ENCODE peak calls at places on chromosomes 3 and 15, in nine cellular contexts. F is transverse colon, Y is stomach, X is sigmoid colon, B is upper lobe of left lung, U is A549, E is HepG2, G is suprapubic skin, A is SK-N-SH. J is an unnamed sample.

GRCh38 chr3:71150293-71150954 is 433.1 kb downstream of the FOXP1 start:
- DNase-seq in E (no peak), A (no peak), G (no peak), Y (no peak), F (no peak), U (no peak), B (no peak), X (no peak), J (no peak)

GRCh38 chr3:18237251-18238005 is 187.7 kb downstream of the SATB1 start:
- DNase-seq in E (no peak), G (no peak), U (no peak), Y (no peak), X (no peak), A (no peak), B (no peak), F (no peak), J (no peak)

GRCh38 chr15:73240864-73241499 is 127.8 kb downstream of the HCN4 start:
- DNase-seq in B (no peak), F (peak; percentile 73), G (no peak), X (no peak), A (peak; percentile 47), Y (peak; percentile 77), E (peak; percentile 59), U (peak; percentile 78), J (peak; percentile 56)

GRCh38 chr3:193720169-193720568 is 127.2 kb downstream of the OPA1 start:
- DNase-seq in U (no peak), A (no peak), E (no peak), B (no peak), F (no peak), G (no peak), X (no peak), Y (no peak), J (no peak)

GRCh38 chr3:176964656-176965055 is 232.6 kb downstream of the TBL1XR1 start:
- DNase-seq in G (no peak), E (no peak), Y (no peak), A (no peak), U (no peak), F (no peak), B (no peak), X (no peak), J (no peak)

GRCh38 chr3:114622001-114622400 is 328.2 kb downstream of the TIGIT start:
- DNase-seq in E (no peak), Y (no peak), A (no peak), F (no peak), X (no peak), U (no peak), B (no peak), G (no peak), J (no peak)

GRCh38 chr15:96838088-96838487 is 507.6 kb downstream of the NR2F2 start:
- DNase-seq in A (no peak), X (no peak), F (no peak), G (no peak), U (no peak), E (no peak), Y (no peak), B (no peak), J (no peak)

GRCh38 chr3:171461087-171461917 is 1.1 kb upstream of the TNIK start:
- DNase-seq in X (no peak), F (peak; percentile 60), E (no peak), B (no peak), U (peak; percentile 18), A (no peak), G (no peak), Y (no peak), J (no peak)

GRCh38 chr3:49461443-49462171 is 8.5 kb upstream of the DAG1 start:
- DNase-seq in B (no peak), G (no peak), F (no peak), E (no peak), A (no peak), Y (no peak), X (no peak), U (no peak), J (no peak)

GRCh38 chr3:159486580-159486979 is 502.1 kb upstream of the IL12A start:
- DNase-seq in B (no peak), A (no peak), F (no peak), Y (no peak), U (peak; percentile 2), E (peak; percentile 2), G (no peak), X (no peak), J (no peak)

GRCh38 chr15:71781179-71781964 is 29.0 kb upstream of the NR2E3 start:
- DNase-seq in G (no peak), F (no peak), E (no peak), A (no peak), Y (no peak), B (no peak), X (no peak), U (no peak), J (no peak)

GRCh38 chr3:13186416-13186815 is 113.2 kb upstream of the IQSEC1 start:
- DNase-seq in X (no peak), F (no peak), E (no peak), B (no peak), A (no peak), Y (no peak), U (no peak), G (no peak), J (no peak)

GRCh38 chr15:92747047-92747446 is 91.5 kb upstream of the FAM174B start:
- DNase-seq in X (no peak), B (no peak), E (no peak), F (no peak), G (no peak), Y (no peak), A (no peak), U (no peak), J (no peak)

GRCh38 chr3:19898725-19899124 is 35.3 kb downstream of the EFHB start:
- DNase-seq in G (no peak), A (no peak), Y (no peak), U (no peak), B (no peak), E (peak; percentile 73), X (no peak), F (no peak), J (no peak)

GRCh38 chr15:27249046-27249722 is 278.2 kb downstream of the GABRG3 start:
- DNase-seq in X (no peak), G (no peak), U (no peak), B (no peak), Y (no peak), A (peak; percentile 64), E (no peak), F (no peak), J (no peak)
- H3K9me3 ChIP-seq in X (no peaks in the 10 kb centered on the region), G (no peaks in the 10 kb centered on the region), U (no peaks in the 10 kb centered on the region), B (no peaks in the 10 kb centered on the region), Y (peaks cover 15% of the 10 kb centered on the region), A (no peaks in the 10 kb centered on the region), E (no peaks in the 10 kb centered on the region), F (no peaks in the 10 kb centered on the region), J (no peaks in the 10 kb centered on the region)

DNA sequence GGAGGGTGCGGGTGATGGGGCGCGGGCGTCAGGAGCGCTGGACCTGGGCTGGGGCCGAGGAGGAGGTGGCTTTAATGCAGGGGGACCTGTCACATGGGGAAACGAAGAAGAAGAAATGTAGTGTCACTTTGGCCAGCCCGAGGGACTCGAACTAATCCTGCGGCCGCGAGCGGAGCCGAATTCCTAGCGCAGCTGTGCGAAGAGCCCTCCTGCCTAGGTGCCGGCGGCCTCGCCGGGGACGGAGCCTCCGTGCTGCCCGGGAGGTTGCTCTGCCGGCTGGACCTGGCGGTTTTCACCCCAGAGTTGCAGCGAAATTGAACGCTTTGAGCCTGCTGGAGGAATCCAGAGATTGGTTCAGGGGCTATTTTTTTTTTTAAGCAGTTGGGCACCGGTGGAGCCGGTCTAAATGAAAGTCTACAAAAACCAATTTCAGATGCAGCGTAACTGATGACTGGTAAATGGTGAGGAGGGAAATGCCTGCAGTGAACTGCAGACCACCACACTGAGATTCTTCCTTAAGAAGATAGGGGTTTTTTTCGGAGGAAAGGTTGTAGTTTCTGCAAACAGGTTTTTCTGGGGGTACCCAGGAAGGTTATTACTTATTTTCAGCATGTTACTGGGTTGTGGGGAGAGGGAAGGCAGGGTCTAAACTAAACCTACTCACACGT is 674 bp downstream of the TMEM108 start:
- DNase-seq in E (no peak), U (no peak), Y (peak; percentile 29), A (peak; percentile 62), X (peak; percentile 57), G (no peak), F (no peak), B (peak; percentile 86), J (no peak)
- H3K4me3 ChIP-seq in E (no peak overlapping the region), U (peak overlapping the region; percentile 53), Y (peak overlapping the region; percentile 58), A (peak overlapping the region; percentile 82), X (peak overlapping the region; percentile 66), G (peak overlapping the region; percentile 56), F (peak overlapping the region; percentile 41), B (peak overlapping the region; percentile 85), J (peak overlapping the region; percentile 52)

GRCh38 chr15:74833376-74834107 is 7.1 kb downstream of the CPLX3 start:
- DNase-seq in U (no peak), A (no peak), X (no peak), F (no peak), G (no peak), B (no peak), Y (no peak), E (no peak), J (no peak)

GRCh38 chr15:74836846-74837245 is 6.1 kb downstream of the ULK3 start:
- DNase-seq in G (no peak), X (no peak), U (no peak), F (no peak), B (no peak), Y (no peak), E (no peak), A (no peak), J (no peak)

GRCh38 chr15:74837482-74837881 is 5.5 kb downstream of the ULK3 start:
- DNase-seq in U (no peak), A (no peak), E (no peak), X (no peak), G (no peak), B (no peak), F (no peak), Y (no peak), J (no peak)

GRCh38 chr15:74832826-74833225 is 6.4 kb downstream of the CPLX3 start:
- DNase-seq in A (no peak), B (no peak), X (no peak), U (no peak), E (no peak), Y (no peak), G (no peak), F (no peak), J (no peak)

GRCh38 chr15:74835312-74835823 is 7.6 kb downstream of the ULK3 start:
- DNase-seq in E (peak; percentile 70), B (no peak), X (no peak), F (peak; percentile 75), A (peak; percentile 87), U (peak; percentile 96), G (no peak), Y (peak; percentile 78), J (peak; percentile 65)
- TF ChIP-seq EP300 in E (no peak), B (no peak), X (no peak), F (no peak), A (no peak), U (no peak), G (no peak), Y (no peak), J (no peak)

DNA sequence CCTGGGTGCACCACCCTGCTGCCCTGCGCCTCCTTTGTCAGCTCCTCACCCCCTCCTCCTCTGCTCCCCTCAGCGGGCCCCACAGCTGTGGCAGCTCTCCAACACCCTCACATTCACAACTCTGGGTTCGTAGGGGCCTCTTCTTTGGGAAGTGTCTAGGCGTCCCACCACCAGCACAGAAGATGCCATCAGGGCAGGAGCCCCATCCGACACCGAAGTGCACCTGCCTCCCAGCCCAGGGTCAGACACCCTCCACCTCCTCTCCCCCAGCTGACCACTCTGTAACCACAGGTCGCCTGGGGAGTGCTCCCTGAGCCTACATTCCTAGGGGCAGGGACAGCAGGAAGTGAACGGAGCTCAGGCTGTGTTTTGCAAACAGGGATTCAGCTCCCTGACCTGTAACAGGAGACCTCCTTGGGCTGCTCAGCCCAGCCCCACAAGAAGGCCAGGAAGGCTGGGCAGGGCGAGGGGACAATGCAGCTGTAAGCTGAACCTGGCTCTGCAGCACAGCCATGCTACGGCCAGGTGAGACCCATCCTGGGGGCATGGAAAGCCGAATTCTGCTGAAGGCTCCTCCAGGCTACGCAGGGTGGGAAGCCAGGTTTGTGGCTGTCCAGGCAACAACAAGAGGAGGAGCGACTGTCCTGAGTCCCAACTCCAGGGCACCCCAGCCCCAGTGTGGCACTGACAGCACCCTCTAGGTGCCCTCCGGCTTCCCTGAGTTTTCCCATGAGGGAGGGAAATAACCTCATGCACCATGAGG is 269.0 kb downstream of the GOLGA6L6 start:
- DNase-seq in X (no peak), U (no peak), Y (no peak), F (no peak), E (no peak), A (no peak), B (peak; percentile 77), G (no peak), J (no peak)
- H3K9me3 ChIP-seq in X (no peaks in the 10 kb centered on the region), U (peaks cover 67% of the 10 kb centered on the region), Y (peaks cover 76% of the 10 kb centered on the region), F (peaks cover 8% of the 10 kb centered on the region), E (no peaks in the 10 kb centered on the region), A (no peaks in the 10 kb centered on the region), B (peaks cover 15% of the 10 kb centered on the region), G (peaks cover 15% of the 10 kb centered on the region), J (no peaks in the 10 kb centered on the region)

J was measured in ovary.